ENCODE peak calls at places on chromosomes 1 and 21, in nine cellular contexts. T, I, X, F, Q, V, K, G and J are unnamed samples.

GRCh38 chr1:57327331-57327730 is 96.5 kb downstream of the DAB1 start:
- DNase-seq in T (no peak), I (no peak), X (no peak), F (no peak), Q (no peak), V (no peak), K (no peak), G (peak; percentile 85), J (no peak)

GRCh38 chr1:198497326-198498220 is 42.9 kb downstream of the ATP6V1G3 start:
- DNase-seq in T (peak; percentile 80), I (no peak), X (no peak), F (no peak), Q (no peak), V (peak; percentile 42), K (no peak), G (no peak), J (peak; percentile 59)

GRCh38 chr1:161749509-161750407 is at the start of gene DUSP12:
- DNase-seq in T (peak; percentile 96), I (peak; percentile 97), X (peak; percentile 92), F (peak; percentile 87), Q (peak; percentile 88), V (peak; percentile 96), K (no peak), G (peak; percentile 96), J (peak; percentile 89)

GRCh38 chr1:54249798-54250497 is 50.0 kb downstream of the MRPL37 start:
- DNase-seq in T (peak; percentile 54), I (peak; percentile 58), X (no peak), F (peak; percentile 62), Q (no peak), V (peak; percentile 32), K (peak; percentile 60), G (no peak), J (no peak)

GRCh38 chr1:201501812-201502510 is 5.0 kb downstream of the CSRP1 start:
- DNase-seq in T (no peak), I (no peak), X (no peak), F (no peak), Q (no peak), V (no peak), K (no peak), G (no peak), J (no peak)

GRCh38 chr1:153963850-153964331 is 554 bp upstream of the SLC39A1 start:
- DNase-seq in T (no peak), I (peak; percentile 55), X (no peak), F (no peak), Q (no peak), V (peak; percentile 91), K (no peak), G (peak; percentile 23), J (no peak)

GRCh38 chr1:21308847-21309652 is 18.8 kb upstream of the ECE1 start:
- DNase-seq in T (no peak), I (no peak), X (no peak), F (no peak), Q (no peak), V (peak; percentile 66), K (no peak), G (peak; percentile 33), J (peak; percentile 50)

GRCh38 chr1:64192290-64192689 is 11.1 kb upstream of the UBE2U start:
- DNase-seq in T (no peak), I (no peak), X (no peak), F (no peak), Q (no peak), V (no peak), K (no peak), G (no peak), J (no peak)

GRCh38 chr1:220487297-220487820 is 40.6 kb upstream of the MARK1 start:
- DNase-seq in T (peak; percentile 20), I (no peak), X (no peak), F (no peak), Q (no peak), V (peak; percentile 85), K (no peak), G (no peak), J (peak; percentile 15)

GRCh38 chr21:35530726-35531125 is 481.6 kb upstream of the RUNX1 start:
- DNase-seq in T (no peak), I (no peak), X (no peak), F (no peak), Q (no peak), V (no peak), K (no peak), G (no peak), J (no peak)

GRCh38 chr1:198001776-198002408 is 84.7 kb downstream of the LHX9 start:
- DNase-seq in T (peak; percentile 64), I (no peak), X (no peak), F (no peak), Q (no peak), V (no peak), K (no peak), G (no peak), J (no peak)

GRCh38 chr1:206933333-206933945 is 11.7 kb upstream of the FCMR start:
- DNase-seq in T (no peak), I (peak; percentile 58), X (peak; percentile 31), F (no peak), Q (peak; percentile 88), V (no peak), K (no peak), G (no peak), J (no peak)
- TF ChIP-seq CTCF in T (peak; percentile 32), I (peak; percentile 34), X (peak; percentile 40), F (no peak), Q (peak; percentile 87), V (peak; percentile 25), K (peak; percentile 75), G (peak; percentile 27), J (peak; percentile 37)

GRCh38 chr1:204829133-204829532 is 41.5 kb upstream of the NFASC start:
- DNase-seq in T (no peak), I (no peak), X (no peak), F (no peak), Q (no peak), V (no peak), K (no peak), G (peak; percentile 31), J (no peak)
- H3K4me3 ChIP-seq in T (no peak overlapping the region), I (peak overlapping the region; percentile 51), X (peak overlapping the region; percentile 49), F (no peak overlapping the region), Q (no peak overlapping the region), V (no peak overlapping the region), K (peak overlapping the region; percentile 43), G (peak overlapping the region; percentile 64), J (no peak overlapping the region)

GRCh38 chr1:9506901-9507300 is 32.4 kb upstream of the SLC25A33 start:
- DNase-seq in T (no peak), I (no peak), X (no peak), F (no peak), Q (no peak), V (no peak), K (no peak), G (no peak), J (no peak)
- TF ChIP-seq CTCF in T (no peak), I (no peak), X (no peak), F (no peak), Q (no peak), V (no peak), K (no peak), G (no peak), J (no peak)

GRCh38 chr1:107954719-107955415 is 10.1 kb downstream of the VAV3 start:
- DNase-seq in T (no peak), I (no peak), X (no peak), F (no peak), Q (no peak), V (no peak), K (no peak), G (no peak), J (no peak)
- H3K4me3 ChIP-seq in T (no peak overlapping the region), I (no peak overlapping the region), X (no peak overlapping the region), F (no peak overlapping the region), Q (no peak overlapping the region), V (no peak overlapping the region), K (no peak overlapping the region), G (no peak overlapping the region), J (no peak overlapping the region)

GRCh38 chr1:203954788-203955552 is 93.6 kb downstream of the SNRPE start:
- DNase-seq in T (no peak), I (no peak), X (no peak), F (no peak), Q (no peak), V (no peak), K (no peak), G (no peak), J (no peak)
- TF ChIP-seq CTCF in T (no peak), I (no peak), X (no peak), F (no peak), Q (no peak), V (no peak), K (no peak), G (no peak), J (no peak)

DNA sequence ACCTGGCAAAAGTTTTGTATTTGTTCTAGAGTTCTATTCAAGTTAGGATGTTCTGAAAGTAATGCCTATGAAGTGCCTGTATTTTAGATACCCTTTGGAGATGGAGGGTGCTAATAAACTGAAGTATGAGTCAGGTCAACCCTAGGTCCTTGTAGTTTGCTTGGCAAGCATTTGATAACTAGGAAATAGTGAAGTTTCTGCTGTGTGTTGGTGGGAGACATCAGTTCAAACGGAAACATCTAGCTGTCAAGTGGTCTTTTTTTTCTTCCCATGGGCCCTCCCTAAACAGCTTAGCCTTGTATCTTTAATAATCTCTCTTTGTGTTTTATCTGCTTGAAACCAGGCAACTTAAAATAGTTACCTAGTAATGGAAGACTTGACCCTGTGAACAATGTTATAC is 4.5 kb downstream of the MRPS6 start:
- DNase-seq in T (no peak), I (no peak), X (no peak), F (no peak), Q (no peak), V (no peak), K (no peak), G (no peak), J (no peak)
- H3K4me3 ChIP-seq in T (no peak overlapping the region), I (peak overlapping the region; percentile 3), X (no peak overlapping the region), F (no peak overlapping the region), Q (peak overlapping the region; percentile 21), V (no peak overlapping the region), K (no peak overlapping the region), G (no peak overlapping the region), J (no peak overlapping the region)

DNA sequence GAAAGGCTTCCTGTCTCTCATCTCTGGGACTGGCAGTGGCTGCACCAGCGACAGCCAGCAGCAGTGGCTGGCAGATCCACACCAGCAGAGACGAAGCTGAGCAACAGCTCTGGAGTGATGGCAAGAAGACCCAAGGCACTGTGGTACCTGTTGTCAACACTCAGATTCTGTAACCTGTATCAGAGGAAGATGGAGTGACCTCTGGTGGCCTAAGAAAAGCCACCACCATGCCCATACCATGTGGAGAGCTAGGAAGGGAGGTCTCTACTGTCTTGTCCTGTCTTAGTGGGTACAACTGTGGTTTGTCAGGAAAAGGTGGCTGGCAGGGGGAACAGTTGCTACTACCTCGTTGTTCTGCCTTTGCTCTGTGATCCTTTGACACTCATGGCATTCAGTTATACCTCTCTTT is 22.5 kb upstream of the RHBDL2 start:
- DNase-seq in T (no peak), I (no peak), X (no peak), F (no peak), Q (peak; percentile 48), V (no peak), K (no peak), G (no peak), J (no peak)
- TF ChIP-seq CTCF in T (no peak), I (no peak), X (peak; percentile 19), F (no peak), Q (no peak), V (peak; percentile 32), K (no peak), G (peak; percentile 17), J (no peak)

GRCh38 chr1:43007377-43008105 is 48.9 kb upstream of the SLC2A1 start:
- DNase-seq in T (no peak), I (no peak), X (no peak), F (peak; percentile 55), Q (no peak), V (peak; percentile 64), K (no peak), G (no peak), J (no peak)
- H3K4me3 ChIP-seq in T (no peak overlapping the region), I (no peak overlapping the region), X (no peak overlapping the region), F (no peak overlapping the region), Q (no peak overlapping the region), V (no peak overlapping the region), K (no peak overlapping the region), G (no peak overlapping the region), J (no peak overlapping the region)